ENCODE peak calls at places on chromosomes 7 and 10, in ten cellular contexts. R is A549; B is endodermal cell; H is IMR-90; O is lung; W is left ventricle myocardium inferior; V is psoas muscle; S is H1; F is CD8-positive, alpha-beta T cell; G is mammary epithelial cell. J is an unnamed sample.

GRCh38 chr10:36280396-36280795 is 638.3 kb upstream of the FZD8 start:
- DNase-seq in R (no peak), B (no peak), H (peak; percentile 54), O (no peak), W (no peak), V (no peak), S (no peak), F (no peak), G (no peak), J (no peak)

GRCh38 chr7:30815016-30815854 is 44.0 kb downstream of the MINDY4 start:
- DNase-seq in R (no peak), B (no peak), H (no peak), O (peak; percentile 59), W (peak; percentile 50), V (peak; percentile 75), S (no peak), F (no peak), G (no peak), J (peak; percentile 76)

GRCh38 chr7:116802144-116802747 is 60.1 kb upstream of the CAPZA2 start:
- DNase-seq in R (no peak), B (no peak), H (peak; percentile 25), O (no peak), W (no peak), V (no peak), S (no peak), F (no peak), G (no peak), J (no peak)

GRCh38 chr7:123282181-123282580 is 82.4 kb upstream of the SLC13A1 start:
- DNase-seq in R (no peak), B (no peak), H (no peak), O (no peak), W (no peak), V (no peak), S (no peak), F (no peak), G (no peak), J (no peak)

GRCh38 chr10:33109788-33110469 is 151.9 kb upstream of the ITGB1 start:
- DNase-seq in R (no peak), B (no peak), H (no peak), O (no peak), W (no peak), V (no peak), S (no peak), F (no peak), G (no peak), J (no peak)

GRCh38 chr10:45552476-45552875 is 120.1 kb downstream of the ZFAND4 start:
- DNase-seq in R (no peak), B (no peak), H (no peak), O (no peak), W (no peak), V (no peak), S (no peak), F (no peak), G (no peak), J (no peak)

GRCh38 chr10:2985729-2986232 is 81.6 kb upstream of the PFKP start:
- DNase-seq in R (peak; percentile 53), B (peak; percentile 57), H (peak; percentile 66), O (peak; percentile 66), W (no peak), V (no peak), S (peak; percentile 31), F (no peak), G (peak; percentile 64), J (no peak)

GRCh38 chr7:98323597-98324322 is 42.3 kb downstream of the BRI3 start:
- DNase-seq in R (no peak), B (peak; percentile 88), H (peak; percentile 31), O (no peak), W (no peak), V (no peak), S (peak; percentile 33), F (no peak), G (no peak), J (no peak)

GRCh38 chr10:96636546-96636945 is 49.7 kb upstream of the TM9SF3 start:
- DNase-seq in R (no peak), B (no peak), H (no peak), O (no peak), W (no peak), V (no peak), S (no peak), F (no peak), G (no peak), J (no peak)

GRCh38 chr7:117086788-117087187 is 133.5 kb downstream of the ST7 start:
- DNase-seq in R (no peak), B (no peak), H (no peak), O (no peak), W (no peak), V (no peak), S (no peak), F (no peak), G (no peak), J (no peak)

GRCh38 chr7:37071124-37071523 is 346.8 kb upstream of the AOAH start:
- DNase-seq in R (no peak), B (no peak), H (no peak), O (no peak), W (no peak), V (no peak), S (no peak), F (no peak), G (no peak), J (no peak)

GRCh38 chr10:111698711-111699110 is 484.9 kb downstream of the GPAM start:
- DNase-seq in R (no peak), B (no peak), H (no peak), O (no peak), W (no peak), V (no peak), S (no peak), F (no peak), G (no peak), J (no peak)

GRCh38 chr7:2001601-2002442 is 230.9 kb downstream of the MAD1L1 start:
- DNase-seq in R (no peak), B (no peak), H (no peak), O (no peak), W (peak; percentile 11), V (peak; percentile 9), S (no peak), F (peak; percentile 17), G (peak; percentile 9), J (peak; percentile 11)

GRCh38 chr7:18004372-18004771 is 23.3 kb downstream of the PRPS1L1 start:
- DNase-seq in R (no peak), B (no peak), H (peak; percentile 17), O (no peak), W (no peak), V (no peak), S (no peak), F (no peak), G (no peak), J (no peak)

GRCh38 chr7:100723732-100724275 is 3.5 kb downstream of the EPO start:
- DNase-seq in R (no peak), B (no peak), H (no peak), O (no peak), W (no peak), V (no peak), S (no peak), F (no peak), G (no peak), J (no peak)

GRCh38 chr7:100722480-100723212 is 2.4 kb downstream of the EPO start:
- DNase-seq in R (no peak), B (no peak), H (no peak), O (no peak), W (no peak), V (no peak), S (no peak), F (no peak), G (no peak), J (no peak)

GRCh38 chr7:100730136-100730800 is 3.1 kb upstream of the ZAN start:
- DNase-seq in R (no peak), B (no peak), H (no peak), O (no peak), W (no peak), V (no peak), S (no peak), F (no peak), G (no peak), J (no peak)

GRCh38 chr7:100728196-100728595 is 5.2 kb upstream of the ZAN start:
- DNase-seq in R (no peak), B (no peak), H (no peak), O (no peak), W (no peak), V (no peak), S (no peak), F (no peak), G (no peak), J (no peak)

GRCh38 chr7:100726998-100727761 is 6.2 kb upstream of the ZAN start:
- DNase-seq in R (no peak), B (no peak), H (peak; percentile 61), O (no peak), W (no peak), V (no peak), S (no peak), F (no peak), G (no peak), J (no peak)
- H3K27ac ChIP-seq in R (no peak overlapping the region), B (no peak overlapping the region), H (no peak overlapping the region), O (peak overlapping the region; percentile 40), W (no peak overlapping the region), V (no peak overlapping the region), S (no peak overlapping the region), F (no peak overlapping the region), G (no peak overlapping the region), J (no peak overlapping the region)

DNA sequence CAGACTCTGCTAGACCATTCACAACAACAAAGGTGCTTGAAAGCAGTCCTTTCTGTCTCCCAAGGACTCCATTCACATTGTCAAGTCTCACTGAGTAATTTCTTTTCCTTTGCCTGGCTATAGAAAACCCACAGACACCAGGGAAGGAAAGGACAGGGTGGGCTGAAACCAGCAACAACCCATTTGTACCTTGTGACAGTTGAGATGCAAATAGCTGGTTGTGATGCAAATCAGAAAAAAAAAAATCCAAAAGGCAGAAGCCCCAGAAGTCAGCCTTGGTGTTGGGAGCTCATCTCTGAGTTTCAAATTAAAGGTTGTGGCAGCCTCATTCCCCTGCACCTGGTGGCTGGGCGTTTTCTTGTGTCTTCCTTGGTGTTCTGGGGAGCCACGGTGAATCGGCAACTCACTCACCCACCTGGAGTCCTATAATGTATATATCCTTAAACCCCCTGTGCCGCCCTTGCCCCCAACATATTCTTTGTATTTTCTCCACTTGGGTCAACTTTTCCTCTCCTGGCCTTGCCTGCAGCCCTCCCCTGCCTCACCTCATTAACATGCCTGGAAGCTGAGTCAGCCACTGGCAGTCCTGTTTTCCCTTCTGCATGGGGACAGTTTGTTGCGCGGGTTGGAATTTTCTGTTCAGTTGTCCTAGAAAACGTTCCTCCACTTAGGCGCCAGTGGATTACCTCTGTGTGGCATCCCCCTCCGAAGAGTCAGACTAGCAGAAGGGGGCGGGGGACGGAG is 97.6 kb downstream of the C10orf105 start:
- DNase-seq in R (no peak), B (peak; percentile 79), H (peak; percentile 36), O (peak; percentile 38), W (no peak), V (peak; percentile 41), S (no peak), F (no peak), G (peak; percentile 17), J (no peak)
- H3K4me3 ChIP-seq in R (no peak overlapping the region), B (no peak overlapping the region), H (no peak overlapping the region), O (no peak overlapping the region), W (no peak overlapping the region), V (no peak overlapping the region), S (no peak overlapping the region), F (no peak overlapping the region), G (no peak overlapping the region), J (no peak overlapping the region)

GRCh38 chr7:69656890-69657289 is 58.6 kb downstream of the AUTS2 start:
- DNase-seq in R (no peak), B (no peak), H (no peak), O (no peak), W (peak; percentile 62), V (peak; percentile 37), S (no peak), F (no peak), G (no peak), J (peak; percentile 49)
- H3K27ac ChIP-seq in R (no peak overlapping the region), B (no peak overlapping the region), H (no peak overlapping the region), O (no peak overlapping the region), W (peak overlapping the region; percentile 60), V (peak overlapping the region; percentile 40), S (no peak overlapping the region), F (no peak overlapping the region), G (no peak overlapping the region), J (no peak overlapping the region)

GRCh38 chr10:15149042-15149771 is 19.3 kb downstream of the NMT2 start:
- DNase-seq in R (no peak), B (no peak), H (no peak), O (no peak), W (no peak), V (no peak), S (no peak), F (no peak), G (no peak), J (no peak)
- H3K4me3 ChIP-seq in R (no peak overlapping the region), B (no peak overlapping the region), H (no peak overlapping the region), O (no peak overlapping the region), W (no peak overlapping the region), V (no peak overlapping the region), S (no peak overlapping the region), F (no peak overlapping the region), G (no peak overlapping the region), J (no peak overlapping the region)

J was measured in right cardiac atrium.